ENCODE peak calls at places on chromosomes 6 and 20, in five cellular contexts. X is ecto neural progenitor cell, M is mesothelial cell of epicardium, K is epithelial cell of esophagus, B is EH. O is an unnamed sample.
A peak's percentile ranks its signal among the peaks of the same experiment; 100 is the strongest.

GRCh38 chr6:134230087-134230717 is 87.7 kb downstream of the SGK1 start:
- DNase-seq in X (no peak), M (no peak), K (no peak), B (no peak), O (no peak)

GRCh38 chr6:45688180-45688579 is 310.4 kb upstream of the SUPT3H start:
- DNase-seq in X (no peak), M (no peak), K (no peak), B (no peak), O (no peak)

GRCh38 chr6:55819811-55820210 is 55.6 kb downstream of the BMP5 start:
- DNase-seq in X (no peak), M (no peak), K (no peak), B (no peak), O (no peak)

GRCh38 chr6:131955876-131956275 is 4.7 kb upstream of the CCN2 start:
- DNase-seq in X (no peak), M (no peak), K (no peak), B (no peak), O (no peak)

GRCh38 chr6:38554700-38555413 is 84.9 kb downstream of the BTBD9 start:
- DNase-seq in X (no peak), M (no peak), K (peak; percentile 50), B (peak; percentile 62), O (no peak)

GRCh38 chr6:151431336-151431735 is 20.6 kb downstream of the RMND1 start:
- DNase-seq in X (no peak), M (no peak), K (no peak), B (no peak), O (no peak)

GRCh38 chr6:4752068-4752467 is 24.1 kb upstream of the CDYL start:
- DNase-seq in X (no peak), M (no peak), K (no peak), B (no peak), O (no peak)

GRCh38 chr20:58458342-58459057 is 56.7 kb downstream of the APCDD1L start:
- DNase-seq in X (no peak), M (no peak), K (peak; percentile 54), B (peak; percentile 52), O (no peak)

GRCh38 chr6:125742433-125743120 is 6.9 kb upstream of the HEY2 start:
- DNase-seq in X (no peak), M (no peak), K (no peak), B (no peak), O (no peak)

GRCh38 chr6:53611342-53611741 is 54.2 kb downstream of the KLHL31 start:
- DNase-seq in X (no peak), M (no peak), K (peak; percentile 86), B (no peak), O (no peak)

GRCh38 chr20:51322164-51322707 is 220.3 kb downstream of the NFATC2 start:
- DNase-seq in X (no peak), M (no peak), K (no peak), B (no peak), O (no peak)

GRCh38 chr20:5470943-5471342 is 154.2 kb upstream of the PROKR2 start:
- DNase-seq in X (no peak), M (no peak), K (no peak), B (no peak), O (no peak)

GRCh38 chr6:111265842-111266241 is 178.5 kb downstream of the SLC16A10 start:
- DNase-seq in X (no peak), M (no peak), K (no peak), B (no peak), O (no peak)

GRCh38 chr20:45394221-45395113 is 13.6 kb upstream of the DBNDD2 start:
- DNase-seq in X (no peak), M (no peak), K (no peak), B (no peak), O (no peak)

GRCh38 chr6:96542702-96543101 is 20.2 kb upstream of the FHL5 start:
- DNase-seq in X (no peak), M (no peak), K (peak; percentile 2), B (peak; percentile 8), O (no peak)

O was measured in left lung.